ENCODE peak calls at places on chromosomes 16 and 17, in four cellular contexts. R is HepG2, M is GM12878, A is K562. E is an unnamed sample.
A peak's percentile ranks its signal among the peaks of the same experiment; 100 is the strongest.

GRCh38 chr17:13776027-13776551 is 174.4 kb upstream of the HS3ST3A1 start:
- DNase-seq in R (no peak), A (no peak), M (no peak), E (no peak)

GRCh38 chr17:16924701-16925440 is 47.0 kb downstream of the TNFRSF13B start:
- DNase-seq in R (no peak), M (no peak), A (no peak), E (no peak)

GRCh38 chr17:42698736-42699414 is 16.5 kb downstream of the CNTNAP1 start:
- DNase-seq in R (no peak), M (no peak), A (peak; percentile 99), E (no peak)

GRCh38 chr16:48158296-48158695 is 2.5 kb upstream of the ABCC12 start:
- DNase-seq in A (no peak), R (peak; percentile 31), M (peak; percentile 48), E (no peak)

GRCh38 chr17:41331606-41332005 is 16.1 kb upstream of the KRTAP17-1 start:
- DNase-seq in M (no peak), R (no peak), A (no peak), E (no peak)

GRCh38 chr16:10940501-10941079 is 1.7 kb downstream of the DEXI start:
- DNase-seq in A (no peak), M (no peak), R (no peak), E (no peak)

GRCh38 chr16:89653656-89654295 is 3.7 kb downstream of the CHMP1A start:
- DNase-seq in A (no peak), M (no peak), R (no peak), E (no peak)

GRCh38 chr17:42312285-42313130 is 24.2 kb downstream of the STAT5A start:
- DNase-seq in R (peak; percentile 80), M (no peak), A (peak; percentile 92), E (peak; percentile 83)

GRCh38 chr16:86343111-86343642 is 167.2 kb upstream of the FOXF1 start:
- DNase-seq in R (no peak), M (no peak), A (no peak), E (no peak)

GRCh38 chr16:15976225-15976812 is 26.9 kb downstream of the ABCC1 start:
- DNase-seq in M (no peak), A (no peak), R (no peak), E (no peak)

GRCh38 chr16:70713342-70713741 is 27.5 kb upstream of the MTSS2 start:
- DNase-seq in A (no peak), M (no peak), R (no peak), E (no peak)

GRCh38 chr17:36791150-36791653 is 146.1 kb upstream of the LHX1 start:
- DNase-seq in R (no peak), A (no peak), M (no peak), E (no peak)

GRCh38 chr17:1039511-1040215 is 42.7 kb downstream of the TIMM22 start:
- DNase-seq in A (no peak), R (no peak), M (no peak), E (no peak)

GRCh38 chr16:66728117-66728787 is 23.2 kb downstream of the DYNC1LI2 start:
- DNase-seq in A (peak; percentile 47), M (no peak), R (peak; percentile 60), E (peak; percentile 70)

GRCh38 chr17:57375770-57376181 is 119.5 kb downstream of the MSI2 start:
- DNase-seq in A (peak; percentile 55), R (no peak), M (no peak), E (no peak)

GRCh38 chr16:87922250-87922871 is 14.0 kb downstream of the CA5A start:
- DNase-seq in M (no peak), R (no peak), A (no peak), E (no peak)

GRCh38 chr17:46191332-46192210 is 1.7 kb downstream of the KANSL1 start:
- DNase-seq in M (no peak), R (peak; percentile 58), A (peak; percentile 73), E (peak; percentile 41)

GRCh38 chr16:86565644-86566511 is 751 bp upstream of the FOXC2 start:
- DNase-seq in M (no peak), A (no peak), R (no peak), E (no peak)

GRCh38 chr17:81339502-81340296 is 44.6 kb upstream of the SLC38A10 start:
- DNase-seq in M (no peak), R (peak; percentile 99), A (no peak), E (no peak)

GRCh38 chr16:55240933-55241332 is 83.1 kb upstream of the IRX6 start:
- DNase-seq in R (no peak), A (no peak), M (no peak), E (no peak)

GRCh38 chr17:69762359-69762758 is 312.7 kb upstream of the KCNJ16 start:
- DNase-seq in A (no peak), M (no peak), R (no peak), E (no peak)

DNA sequence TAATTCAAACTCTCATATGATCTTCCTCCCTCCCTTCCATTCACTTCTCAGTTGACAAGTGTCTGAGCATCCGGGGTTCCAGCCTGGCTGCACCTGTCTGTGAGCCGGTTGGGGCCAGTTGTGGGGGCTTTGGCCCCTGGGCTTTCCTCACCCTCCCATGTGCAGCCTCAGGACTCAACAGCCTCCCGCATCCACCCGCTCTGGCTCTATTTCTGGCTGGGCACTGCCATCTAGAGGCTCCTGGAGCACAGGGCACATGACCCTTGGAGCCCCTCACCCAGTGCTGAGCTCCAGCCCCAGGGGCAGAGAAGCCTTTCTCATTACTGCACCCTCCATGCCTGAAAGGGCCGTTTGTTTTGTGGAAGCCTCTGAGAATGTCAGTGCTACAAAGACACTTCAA is 43.3 kb downstream of the HAPSTR1 start:
- DNase-seq in R (peak; percentile 79), A (peak; percentile 53), M (no peak), E (peak; percentile 48)
- TF ChIP-seq SP1 in R (no peak), A (no peak), M (no peak), E (no peak)

GRCh38 chr16:30004811-30005242 is 6.0 kb downstream of the DOC2A start:
- DNase-seq in A (no peak), R (no peak), M (no peak), E (no peak)
- TF ChIP-seq TARDBP in A (no peak), R (no peak), M (no peak), E (no peak)

GRCh38 chr17:6241996-6242395 is 171.8 kb downstream of the WSCD1 start:
- DNase-seq in A (no peak), R (no peak), M (no peak), E (no peak)
- TF ChIP-seq SP1 in A (no peak), R (no peak), M (no peak), E (no peak)

DNA sequence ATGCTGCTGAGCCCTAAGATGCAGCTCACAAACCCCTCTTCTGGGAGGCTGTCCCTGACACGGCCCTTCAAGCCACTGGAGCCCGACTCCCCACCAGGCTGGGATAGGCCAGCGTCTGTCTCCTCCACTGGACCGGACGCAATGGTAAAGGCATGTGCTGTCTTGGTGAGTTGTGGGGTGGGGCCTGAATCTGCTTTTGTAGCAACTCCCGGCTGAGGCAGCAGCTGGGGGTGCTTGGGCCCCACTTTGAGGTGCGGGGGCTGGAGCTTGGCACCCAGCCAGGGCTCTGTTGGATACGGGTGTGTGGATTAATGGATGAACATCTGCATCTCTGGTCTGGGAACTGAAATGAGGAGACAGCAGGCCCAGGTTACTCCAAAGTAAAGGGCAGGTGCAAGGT is 3.5 kb upstream of the NLRC3 start:
- DNase-seq in A (no peak), M (no peak), R (no peak), E (no peak)
- TF ChIP-seq TARDBP in A (no peak), M (no peak), R (no peak), E (no peak)

DNA sequence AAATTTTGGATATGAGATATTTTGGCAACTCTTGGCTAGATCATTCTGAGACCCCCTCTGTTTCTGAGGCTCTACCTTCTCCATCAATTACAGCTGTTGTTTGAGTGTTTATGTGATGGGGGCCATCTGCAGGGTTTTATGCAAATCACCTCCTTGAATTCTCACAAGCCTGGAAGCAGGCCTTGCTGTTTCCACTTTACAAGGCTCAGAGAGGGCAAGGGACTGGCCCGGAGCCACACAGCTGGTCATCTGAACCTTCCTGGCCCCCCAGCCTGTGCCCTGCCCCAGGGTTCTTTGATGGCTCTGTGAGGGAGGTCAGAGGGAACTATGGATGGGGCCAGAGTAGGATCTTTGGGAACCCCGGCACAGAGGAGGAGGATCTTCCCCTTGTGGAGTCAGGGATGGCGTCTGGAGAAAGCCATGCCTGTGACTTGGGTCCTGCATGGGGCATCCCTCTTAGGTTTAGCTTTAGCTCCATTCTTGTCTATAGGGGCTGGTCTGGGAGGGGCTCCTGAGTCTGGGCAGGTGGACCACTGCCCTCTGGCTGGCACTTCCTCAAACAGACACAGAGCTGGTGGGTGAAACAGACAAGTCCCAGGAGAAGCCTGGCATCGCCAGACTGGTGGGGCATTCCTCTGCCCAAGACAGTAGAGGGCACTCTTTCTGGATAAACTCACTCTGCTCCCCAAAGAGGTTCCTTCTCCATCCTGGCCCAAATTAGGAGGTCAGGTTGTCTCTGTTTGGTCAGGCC is 26.2 kb downstream of the IL21R start:
- DNase-seq in M (no peak), A (no peak), R (no peak), E (peak; percentile 3)
- TF ChIP-seq SP1 in M (no peak), A (no peak), R (no peak), E (no peak)

DNA sequence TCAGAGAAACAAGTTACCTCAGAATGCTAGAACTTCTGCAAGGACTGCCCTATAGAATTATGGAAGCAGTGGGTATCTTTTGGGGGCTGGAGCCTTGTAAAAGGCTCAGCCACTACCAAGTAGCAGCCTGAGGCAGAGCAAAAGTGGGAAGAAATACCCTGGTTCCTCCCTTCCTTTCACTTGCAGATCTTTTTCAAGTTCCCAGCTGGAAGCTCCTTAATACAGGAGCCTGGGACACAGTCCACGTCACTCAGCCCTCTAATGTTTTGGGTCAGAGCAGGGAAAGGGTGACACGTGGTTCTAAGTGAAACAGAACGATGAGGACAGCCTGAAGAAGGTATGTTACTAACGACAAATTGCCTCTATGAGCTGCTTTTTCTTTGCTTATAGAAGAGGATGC is 93.1 kb downstream of the CNTNAP4 start:
- DNase-seq in R (no peak), M (no peak), A (no peak), E (no peak)
- TF ChIP-seq TARDBP in R (no peak), M (no peak), A (no peak), E (no peak)

DNA sequence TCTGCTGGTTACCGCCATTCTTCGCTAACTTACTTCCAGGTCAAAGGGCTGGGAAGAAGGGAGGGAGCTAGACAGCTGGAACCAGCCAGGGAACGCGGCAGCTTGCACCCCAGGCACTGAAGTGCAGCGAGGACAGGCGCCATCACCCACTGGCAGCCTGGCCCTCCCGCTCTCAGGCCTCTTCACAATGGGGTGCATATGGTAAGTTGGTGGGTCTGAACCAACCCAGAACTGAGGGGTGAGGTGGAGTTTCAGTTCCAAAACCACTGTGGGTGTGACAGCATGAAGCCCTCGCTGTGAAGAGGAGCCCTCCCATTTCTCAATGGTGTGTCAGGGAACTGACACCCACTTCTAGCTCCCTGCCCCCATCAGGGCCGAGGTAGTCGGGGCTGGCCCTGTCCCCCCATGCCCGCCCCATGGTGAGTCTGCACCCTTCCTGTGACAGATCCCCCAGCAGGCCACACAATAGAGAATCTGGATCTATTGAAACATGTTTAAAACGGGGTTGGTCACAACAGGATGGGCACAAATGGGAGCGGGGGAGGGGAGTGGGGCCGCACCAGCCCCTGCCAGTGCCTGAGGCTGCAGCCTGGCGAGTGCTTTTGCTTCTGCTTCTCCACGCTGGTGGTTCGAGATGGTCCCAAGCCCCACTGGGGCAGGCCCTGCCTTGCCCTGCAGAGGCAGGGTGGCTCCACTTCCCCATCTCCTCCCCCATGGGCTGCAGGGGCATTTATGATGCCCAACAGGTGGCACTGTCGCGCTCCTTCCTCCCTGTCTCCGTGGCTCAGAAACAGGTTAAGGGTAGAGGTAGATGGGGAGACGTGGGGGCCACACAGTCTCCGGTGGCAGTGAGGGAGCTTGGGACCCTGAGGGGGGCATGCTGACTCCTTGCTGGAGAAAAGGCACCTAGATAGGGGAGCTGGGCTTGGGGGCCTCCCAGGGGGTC is 2.3 kb downstream of the LIMD2 start:
- DNase-seq in R (peak; percentile 45), M (peak; percentile 82), A (peak; percentile 63), E (peak; percentile 68)
- TF ChIP-seq SP1 in R (no peak), M (no peak), A (no peak), E (no peak)

E was measured in HEK293T.